ENCODE peak calls at places on chromosomes 3 and 15, in four cellular contexts. T is right lobe of liver; A is omental fat pad; X is effector memory CD8-positive, alpha-beta T cell. O is an unnamed sample.

GRCh38 chr3:3170998-3171397 is 8.5 kb downstream of the CRBN start:
- ATAC-seq in T (peak), A (no peak), X (peak), O (no peak)

GRCh38 chr3:195802261-195802701 is 9.4 kb downstream of the MUC4 start:
- ATAC-seq in X (peak), T (no peak), A (no peak), O (no peak)

GRCh38 chr15:55799287-55800212 is 56.6 kb upstream of the PRTG start:
- ATAC-seq in X (no peak), T (no peak), A (no peak), O (no peak)

GRCh38 chr15:100772478-100773378 is 106.9 kb upstream of the ALDH1A3 start:
- ATAC-seq in X (no peak), A (no peak), T (no peak), O (no peak)

GRCh38 chr3:14554715-14555114 is 14.6 kb upstream of the GRIP2 start:
- ATAC-seq in X (no peak), T (no peak), A (no peak), O (no peak)

GRCh38 chr3:114252954-114253353 is 15.6 kb upstream of the ZNF80 start:
- ATAC-seq in X (no peak), A (no peak), T (no peak), O (no peak)

GRCh38 chr3:74591946-74592345 is 22.5 kb downstream of the CNTN3 start:
- ATAC-seq in T (no peak), X (no peak), A (no peak), O (no peak)

GRCh38 chr15:96273317-96274086 is 57.0 kb upstream of the NR2F2 start:
- ATAC-seq in T (no peak), A (no peak), X (no peak), O (no peak)

GRCh38 chr3:43327184-43327950 is 41.0 kb downstream of the SNRK start:
- ATAC-seq in T (peak), X (peak), A (peak), O (peak)

GRCh38 chr15:33188654-33189257 is 5.8 kb downstream of the FMN1 start:
- ATAC-seq in T (no peak), A (no peak), X (no peak), O (no peak)

GRCh38 chr15:30940359-30940758 is 36.6 kb downstream of the FAN1 start:
- ATAC-seq in T (peak), A (no peak), X (no peak), O (no peak)

GRCh38 chr15:27589260-27589659 is 509.9 kb downstream of the OCA2 start:
- ATAC-seq in T (no peak), A (no peak), X (no peak), O (no peak)

GRCh38 chr3:83011471-83011870 is 1250.0 kb upstream of the GBE1 start:
- ATAC-seq in X (no peak), A (no peak), T (no peak), O (no peak)

GRCh38 chr3:17357035-17357710 is 385.3 kb downstream of the TBC1D5 start:
- ATAC-seq in T (no peak), A (no peak), X (no peak), O (no peak)

GRCh38 chr3:43909149-43909548 is 218.4 kb downstream of the ABHD5 start:
- ATAC-seq in T (no peak), X (no peak), A (no peak), O (no peak)

GRCh38 chr3:128895843-128896365 is 16.5 kb downstream of the ACAD9 start:
- ATAC-seq in X (no peak), A (no peak), T (no peak), O (no peak)

O was measured in gastroesophageal sphincter.